ENCODE peak calls at places on chromosomes 3 and 15, in five cellular contexts. One of them, this sample, is unnamed.

GRCh38 chr15:87154771-87155170 is 1075.1 kb downstream of the AGBL1 start:
- DNase-seq in pulmonary artery endothelial cell: no peak
- DNase-seq in frontal cortex: no peak
- DNase-seq in HT1080: peak; percentile 85
- DNase-seq in NCI-H1436 treated with DMSO at 0.1 percent for 48 hours: no peak
- DNase-seq in this sample: peak; percentile 86

GRCh38 chr15:90219421-90220141 is 14.2 kb downstream of the CIB1 start:
- DNase-seq in pulmonary artery endothelial cell: no peak
- DNase-seq in frontal cortex: no peak
- DNase-seq in HT1080: no peak
- DNase-seq in NCI-H1436 treated with DMSO at 0.1 percent for 48 hours: no peak
- DNase-seq in this sample: no peak

GRCh38 chr15:49863431-49864205 is 242.8 kb downstream of the DTWD1 start:
- DNase-seq in pulmonary artery endothelial cell: no peak
- DNase-seq in frontal cortex: no peak
- DNase-seq in HT1080: no peak
- DNase-seq in NCI-H1436 treated with DMSO at 0.1 percent for 48 hours: no peak
- DNase-seq in this sample: peak; percentile 59

GRCh38 chr3:28036599-28037575 is 204.5 kb upstream of the CMC1 start:
- DNase-seq in pulmonary artery endothelial cell: no peak
- DNase-seq in frontal cortex: no peak
- DNase-seq in HT1080: no peak
- DNase-seq in NCI-H1436 treated with DMSO at 0.1 percent for 48 hours: no peak
- DNase-seq in this sample: no peak

GRCh38 chr3:4672727-4673126 is 179.6 kb downstream of the ITPR1 start:
- DNase-seq in pulmonary artery endothelial cell: no peak
- DNase-seq in frontal cortex: no peak
- DNase-seq in HT1080: no peak
- DNase-seq in NCI-H1436 treated with DMSO at 0.1 percent for 48 hours: no peak
- DNase-seq in this sample: no peak

GRCh38 chr3:42868841-42869240 is 6.8 kb downstream of the CYP8B1 start:
- DNase-seq in pulmonary artery endothelial cell: no peak
- DNase-seq in frontal cortex: no peak
- DNase-seq in HT1080: no peak
- DNase-seq in NCI-H1436 treated with DMSO at 0.1 percent for 48 hours: no peak
- DNase-seq in this sample: no peak

GRCh38 chr3:14230729-14231128 is 52.1 kb downstream of the LSM3 start:
- DNase-seq in pulmonary artery endothelial cell: no peak
- DNase-seq in frontal cortex: no peak
- DNase-seq in HT1080: no peak
- DNase-seq in NCI-H1436 treated with DMSO at 0.1 percent for 48 hours: no peak
- DNase-seq in this sample: no peak

GRCh38 chr3:99817047-99817436 is 620 bp upstream of the CMSS1 start:
- DNase-seq in pulmonary artery endothelial cell: no peak
- DNase-seq in frontal cortex: no peak
- DNase-seq in HT1080: no peak
- DNase-seq in NCI-H1436 treated with DMSO at 0.1 percent for 48 hours: no peak
- DNase-seq in this sample: no peak

GRCh38 chr3:40920041-40920440 is 279.3 kb upstream of the CTNNB1 start:
- DNase-seq in pulmonary artery endothelial cell: no peak
- DNase-seq in frontal cortex: no peak
- DNase-seq in HT1080: peak; percentile 70
- DNase-seq in NCI-H1436 treated with DMSO at 0.1 percent for 48 hours: no peak
- DNase-seq in this sample: peak; percentile 50

GRCh38 chr3:4571690-4572334 is 78.7 kb downstream of the ITPR1 start:
- DNase-seq in pulmonary artery endothelial cell: no peak
- DNase-seq in frontal cortex: no peak
- DNase-seq in HT1080: peak; percentile 52
- DNase-seq in NCI-H1436 treated with DMSO at 0.1 percent for 48 hours: no peak
- DNase-seq in this sample: no peak

GRCh38 chr3:46849098-46849631 is 14.1 kb downstream of the MYL3 start:
- DNase-seq in pulmonary artery endothelial cell: no peak
- DNase-seq in frontal cortex: no peak
- DNase-seq in HT1080: no peak
- DNase-seq in NCI-H1436 treated with DMSO at 0.1 percent for 48 hours: no peak
- DNase-seq in this sample: no peak

GRCh38 chr3:14037211-14037610 is 87.5 kb downstream of the CHCHD4 start:
- DNase-seq in pulmonary artery endothelial cell: no peak
- DNase-seq in frontal cortex: no peak
- DNase-seq in HT1080: no peak
- DNase-seq in NCI-H1436 treated with DMSO at 0.1 percent for 48 hours: no peak
- DNase-seq in this sample: no peak

GRCh38 chr3:172751188-172751571 is 654 bp downstream of the ECT2 start:
- DNase-seq in pulmonary artery endothelial cell: no peak
- DNase-seq in frontal cortex: no peak
- DNase-seq in HT1080: no peak
- DNase-seq in NCI-H1436 treated with DMSO at 0.1 percent for 48 hours: no peak
- DNase-seq in this sample: peak; percentile 37

GRCh38 chr3:127161236-127161635 is 31.7 kb upstream of the PRR23E start:
- DNase-seq in pulmonary artery endothelial cell: no peak
- DNase-seq in frontal cortex: no peak
- DNase-seq in HT1080: no peak
- DNase-seq in NCI-H1436 treated with DMSO at 0.1 percent for 48 hours: no peak
- DNase-seq in this sample: no peak

GRCh38 chr15:81955709-81956108 is 90.1 kb downstream of the MEX3B start:
- DNase-seq in pulmonary artery endothelial cell: no peak
- DNase-seq in frontal cortex: no peak
- DNase-seq in HT1080: no peak
- DNase-seq in NCI-H1436 treated with DMSO at 0.1 percent for 48 hours: no peak
- DNase-seq in this sample: no peak

GRCh38 chr3:132394334-132394733 is 23.0 kb upstream of the DNAJC13 start:
- DNase-seq in pulmonary artery endothelial cell: peak; percentile 39
- DNase-seq in frontal cortex: no peak
- DNase-seq in HT1080: no peak
- DNase-seq in NCI-H1436 treated with DMSO at 0.1 percent for 48 hours: no peak
- DNase-seq in this sample: no peak

GRCh38 chr15:96011109-96011608 is 319.3 kb upstream of the NR2F2 start:
- DNase-seq in pulmonary artery endothelial cell: no peak
- DNase-seq in frontal cortex: no peak
- DNase-seq in HT1080: no peak
- DNase-seq in NCI-H1436 treated with DMSO at 0.1 percent for 48 hours: no peak
- DNase-seq in this sample: no peak

GRCh38 chr3:158672293-158673176 is at the start of gene LXN:
- DNase-seq in pulmonary artery endothelial cell: peak; percentile 75
- DNase-seq in frontal cortex: peak; percentile 7
- DNase-seq in HT1080: peak; percentile 21
- DNase-seq in NCI-H1436 treated with DMSO at 0.1 percent for 48 hours: no peak
- DNase-seq in this sample: peak; percentile 61

GRCh38 chr15:94270570-94270969 is 39.2 kb downstream of the MCTP2 start:
- DNase-seq in pulmonary artery endothelial cell: no peak
- DNase-seq in frontal cortex: no peak
- DNase-seq in HT1080: no peak
- DNase-seq in NCI-H1436 treated with DMSO at 0.1 percent for 48 hours: no peak
- DNase-seq in this sample: no peak

This sample was measured in foreskin keratinocyte.